ENCODE peak calls at places on chromosomes 6 and 20, in nine cellular contexts. S is ovary, J is PC-9, Q is uterus, I is astrocyte, V is ascending aorta, H is endodermal cell, Z is heart left ventricle, N is GM23338. M is an unnamed sample.

GRCh38 chr20:46544576-46544975 is 5.9 kb downstream of the OCSTAMP start:
- DNase-seq in S (no peak), J (no peak), Q (no peak), I (no peak), V (no peak), H (no peak), Z (no peak), N (no peak), M (no peak)

GRCh38 chr20:10115021-10115420 is 80.2 kb downstream of the ANKEF1 start:
- DNase-seq in S (no peak), J (no peak), Q (no peak), I (peak), V (no peak), H (no peak), Z (no peak), N (no peak), M (peak)

GRCh38 chr20:50586531-50587232 is 76.5 kb downstream of the PTPN1 start:
- DNase-seq in S (no peak), J (no peak), Q (no peak), I (no peak), V (no peak), H (no peak), Z (no peak), N (no peak), M (no peak)

GRCh38 chr6:91149914-91150674 is 563.2 kb upstream of the MAP3K7 start:
- DNase-seq in S (no peak), J (no peak), Q (no peak), I (peak), V (no peak), H (no peak), Z (no peak), N (no peak), M (peak)

GRCh38 chr20:37615507-37616425 is 78.1 kb upstream of the CTNNBL1 start:
- DNase-seq in S (no peak), J (peak), Q (no peak), I (peak), V (no peak), H (peak), Z (no peak), N (peak), M (peak)

GRCh38 chr6:149863596-149863845 is 638 bp downstream of the LRP11 start:
- DNase-seq in S (no peak), J (no peak), Q (no peak), I (no peak), V (peak), H (no peak), Z (no peak), N (no peak), M (no peak)

GRCh38 chr6:142374965-142375733 is 73.3 kb downstream of the ADGRG6 start:
- DNase-seq in S (no peak), J (peak), Q (no peak), I (peak), V (no peak), H (no peak), Z (no peak), N (no peak), M (peak)

GRCh38 chr6:31400467-31401289 is 2.7 kb upstream of the MICA start:
- DNase-seq in S (peak), J (peak), Q (peak), I (peak), V (peak), H (peak), Z (peak), N (peak), M (peak)

GRCh38 chr6:149446791-149447376 is 37.9 kb downstream of the ZC3H12D start:
- DNase-seq in S (no peak), J (no peak), Q (no peak), I (no peak), V (peak), H (peak), Z (no peak), N (peak), M (no peak)

GRCh38 chr6:57261896-57262295 is 39.8 kb upstream of the RAB23 start:
- DNase-seq in S (no peak), J (no peak), Q (no peak), I (peak), V (no peak), H (no peak), Z (no peak), N (no peak), M (peak)

GRCh38 chr6:107460074-107460631 is 789 bp upstream of the PDSS2 start:
- DNase-seq in S (no peak), J (no peak), Q (no peak), I (no peak), V (no peak), H (no peak), Z (no peak), N (peak), M (no peak)

GRCh38 chr20:51380401-51381385 is 161.8 kb downstream of the NFATC2 start:
- DNase-seq in S (no peak), J (no peak), Q (no peak), I (no peak), V (no peak), H (no peak), Z (no peak), N (no peak), M (no peak)

GRCh38 chr6:29011276-29011734 is 6.2 kb upstream of the ZNF311 start:
- DNase-seq in S (peak), J (no peak), Q (peak), I (peak), V (peak), H (peak), Z (peak), N (peak), M (peak)

GRCh38 chr6:88013554-88013953 is 34.1 kb upstream of the SPACA1 start:
- DNase-seq in S (no peak), J (no peak), Q (no peak), I (no peak), V (no peak), H (peak), Z (no peak), N (peak), M (no peak)
- TF ChIP-seq CTCF in S (no peak), J (no peak), Q (no peak), I (peak), V (no peak), H (peak), Z (no peak), N (peak), M (no peak)

GRCh38 chr20:43658068-43658722 is 8.7 kb upstream of the MYBL2 start:
- DNase-seq in S (no peak), J (peak), Q (no peak), I (peak), V (no peak), H (peak), Z (no peak), N (peak), M (peak)

GRCh38 chr20:43650997-43651525 is 15.9 kb upstream of the MYBL2 start:
- DNase-seq in S (no peak), J (no peak), Q (no peak), I (no peak), V (no peak), H (peak), Z (no peak), N (no peak), M (no peak)

GRCh38 chr20:43655937-43656336 is 11.0 kb upstream of the MYBL2 start:
- DNase-seq in S (no peak), J (no peak), Q (no peak), I (no peak), V (no peak), H (peak), Z (no peak), N (no peak), M (no peak)

GRCh38 chr20:43658723-43659419 is 8.0 kb upstream of the MYBL2 start:
- DNase-seq in S (no peak), J (no peak), Q (no peak), I (no peak), V (no peak), H (peak), Z (no peak), N (no peak), M (no peak)

DNA sequence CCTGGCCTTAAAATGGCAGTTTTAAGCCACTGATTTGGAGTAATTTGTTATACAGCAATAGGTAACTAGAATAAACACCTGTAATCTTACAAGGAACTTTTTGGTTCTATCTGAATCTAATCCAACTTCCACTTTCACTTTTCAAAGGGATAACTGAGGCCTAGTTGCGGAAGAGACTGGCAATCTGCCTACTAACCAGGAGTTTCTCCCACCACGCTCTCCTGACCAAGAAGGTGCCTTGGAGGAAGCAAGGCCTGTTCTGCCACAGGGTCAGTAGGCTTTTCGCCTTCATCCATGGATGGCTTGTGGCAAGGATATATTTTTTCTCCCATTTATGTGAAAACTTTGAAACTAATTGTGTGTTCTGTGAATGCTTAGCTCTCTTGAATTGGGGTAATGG is 12.9 kb upstream of the MYBL2 start:
- DNase-seq in S (no peak), J (no peak), Q (no peak), I (no peak), V (no peak), H (peak), Z (no peak), N (no peak), M (no peak)
- H3K27ac ChIP-seq in S (no peak), J (no peak), Q (no peak), I (no peak), V (no peak), H (no peak), Z (no peak), N (no peak), M (no peak)

DNA sequence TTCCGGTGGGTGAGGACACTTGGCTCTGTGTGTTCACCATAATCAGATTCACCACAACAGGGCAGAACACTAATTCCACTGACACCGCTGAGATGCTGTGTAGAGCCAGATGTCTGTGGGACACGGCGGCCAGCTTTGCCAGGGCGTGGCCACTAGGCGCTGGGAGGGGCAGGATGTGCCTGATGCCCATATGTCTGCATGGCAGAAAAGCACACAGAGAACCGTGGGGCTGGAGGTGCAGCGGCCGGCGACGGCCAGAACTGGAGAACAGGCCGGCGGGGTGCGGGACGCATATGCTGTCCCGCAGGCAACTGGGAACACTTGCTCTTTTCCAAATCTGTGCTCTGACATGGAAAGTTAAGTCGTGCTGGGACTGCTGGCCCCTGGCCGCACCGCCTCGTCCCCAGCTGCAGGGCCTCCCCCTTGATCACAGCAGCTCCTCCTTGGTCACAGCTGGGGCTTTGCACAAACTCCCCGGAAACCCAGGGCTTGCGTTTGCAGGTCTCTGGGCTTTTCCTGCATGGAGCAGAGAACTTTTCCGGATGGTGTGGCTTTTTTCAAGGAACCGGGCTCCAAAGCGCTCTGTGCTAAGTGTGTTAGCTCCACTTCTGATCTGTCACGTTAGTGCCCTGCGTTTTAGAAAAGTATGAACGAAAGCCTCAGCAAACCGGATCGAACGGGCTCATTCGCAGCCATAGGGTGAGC is 31.1 kb downstream of the NTSR1 start:
- DNase-seq in S (no peak), J (peak), Q (no peak), I (no peak), V (no peak), H (no peak), Z (no peak), N (no peak), M (no peak)
- H3K4me3 ChIP-seq in S (no peak), J (peak), Q (no peak), I (no peak), V (no peak), H (no peak), Z (peak), N (no peak), M (no peak)

GRCh38 chr20:63624486-63624885 is 2.4 kb downstream of the GMEB2 start:
- DNase-seq in S (no peak), J (no peak), Q (no peak), I (no peak), V (no peak), H (peak), Z (no peak), N (peak), M (no peak)
- TF ChIP-seq CTCF in S (no peak), J (no peak), Q (no peak), I (no peak), V (no peak), H (no peak), Z (no peak), N (no peak), M (peak)

DNA sequence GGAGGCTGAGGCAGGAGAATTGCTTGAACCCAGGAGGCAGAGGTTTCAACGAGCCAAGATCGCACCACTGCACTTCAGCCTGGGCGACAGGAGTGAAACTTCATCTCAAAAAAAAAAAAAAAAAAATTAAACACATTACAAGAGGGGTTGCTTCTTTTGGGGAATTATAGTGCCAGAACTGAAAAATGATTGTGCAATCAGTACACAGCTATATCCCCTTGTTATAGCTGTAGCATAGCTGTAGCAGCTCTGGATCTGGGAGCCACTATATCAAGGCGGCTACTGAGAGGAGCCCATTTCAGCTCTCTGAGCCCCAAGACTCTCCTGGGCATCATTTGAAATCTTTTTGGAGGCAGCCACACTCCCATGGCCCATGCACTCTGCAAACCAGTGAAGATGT is 334.3 kb downstream of the TFAP2A start:
- DNase-seq in S (no peak), J (no peak), Q (no peak), I (no peak), V (no peak), H (no peak), Z (no peak), N (no peak), M (no peak)
- H3K27ac ChIP-seq in S (no peak), J (no peak), Q (no peak), I (no peak), V (no peak), H (no peak), Z (no peak), N (no peak), M (no peak)

GRCh38 chr6:75363304-75363703 is 78.7 kb upstream of the TMEM30A start:
- DNase-seq in S (no peak), J (no peak), Q (no peak), I (no peak), V (no peak), H (no peak), Z (no peak), N (no peak), M (no peak)
- H3K4me3 ChIP-seq in S (no peak), J (no peak), Q (no peak), I (no peak), V (no peak), H (no peak), Z (no peak), N (no peak), M (no peak)